ENCODE peak calls at places on chromosomes 7 and 10, in eight cellular contexts. G, J, M, K, H, L, R and F are unnamed samples.

GRCh38 chr10:23055424-23056191 is 39.8 kb upstream of the MSRB2 start:
- DNase-seq in G (no peak), J (no peak), M (no peak), K (no peak), H (no peak), L (no peak), R (no peak), F (no peak)

GRCh38 chr10:114492351-114493037 is 88.2 kb upstream of the AFAP1L2 start:
- DNase-seq in G (no peak), J (peak; percentile 69), M (no peak), K (no peak), H (no peak), L (peak; percentile 35), R (no peak), F (no peak)

GRCh38 chr7:100682991-100683658 is 9.6 kb downstream of the GNB2 start:
- DNase-seq in G (no peak), J (no peak), M (no peak), K (peak; percentile 57), H (no peak), L (no peak), R (no peak), F (no peak)

GRCh38 chr7:27202018-27202740 is 2.3 kb upstream of the HOXA13 start:
- DNase-seq in G (no peak), J (no peak), M (no peak), K (no peak), H (no peak), L (no peak), R (no peak), F (no peak)

GRCh38 chr10:72688208-72688651 is 3.7 kb upstream of the MCU start:
- DNase-seq in G (peak; percentile 96), J (peak; percentile 75), M (no peak), K (no peak), H (no peak), L (peak; percentile 91), R (no peak), F (no peak)

GRCh38 chr10:62323751-62324150 is 50.4 kb upstream of the ZNF365 start:
- DNase-seq in G (no peak), J (no peak), M (no peak), K (no peak), H (no peak), L (peak; percentile 5), R (no peak), F (no peak)

GRCh38 chr7:39825391-39825790 is 124.7 kb upstream of the CDK13 start:
- DNase-seq in G (no peak), J (no peak), M (no peak), K (no peak), H (no peak), L (no peak), R (no peak), F (no peak)

GRCh38 chr10:3886666-3887251 is 101.8 kb upstream of the KLF6 start:
- DNase-seq in G (peak; percentile 88), J (peak; percentile 93), M (no peak), K (no peak), H (no peak), L (peak; percentile 99), R (no peak), F (no peak)

GRCh38 chr7:31029674-31030073 is 22.4 kb upstream of the ADCYAP1R1 start:
- DNase-seq in G (no peak), J (no peak), M (no peak), K (no peak), H (no peak), L (no peak), R (no peak), F (no peak)

GRCh38 chr10:46096426-46096825 is 50.4 kb upstream of the MSMB start:
- DNase-seq in G (no peak), J (no peak), M (no peak), K (no peak), H (no peak), L (peak; percentile 26), R (no peak), F (no peak)

GRCh38 chr7:156928406-156928747 is 21.1 kb upstream of the NOM1 start:
- DNase-seq in G (no peak), J (no peak), M (no peak), K (no peak), H (no peak), L (no peak), R (no peak), F (no peak)

GRCh38 chr10:78007172-78007571 is 22.1 kb downstream of the POLR3A start:
- DNase-seq in G (no peak), J (no peak), M (no peak), K (no peak), H (no peak), L (no peak), R (no peak), F (no peak)

GRCh38 chr10:89271532-89271931 is 20.0 kb upstream of the LIPA start:
- DNase-seq in G (no peak), J (no peak), M (no peak), K (no peak), H (no peak), L (no peak), R (no peak), F (no peak)

GRCh38 chr10:113493195-113493594 is 59.7 kb upstream of the HABP2 start:
- DNase-seq in G (no peak), J (no peak), M (no peak), K (no peak), H (no peak), L (peak; percentile 9), R (no peak), F (no peak)

GRCh38 chr7:154770361-154770760 is 232.6 kb downstream of the PAXIP1 start:
- DNase-seq in G (no peak), J (no peak), M (no peak), K (no peak), H (no peak), L (no peak), R (no peak), F (no peak)

GRCh38 chr10:76111986-76112825 is 680.8 kb downstream of the LRMDA start:
- DNase-seq in G (no peak), J (no peak), M (no peak), K (no peak), H (no peak), L (no peak), R (no peak), F (no peak)

GRCh38 chr10:49183596-49184542 is 4.3 kb downstream of the TMEM273 start:
- DNase-seq in G (no peak), J (peak; percentile 74), M (no peak), K (no peak), H (no peak), L (no peak), R (no peak), F (no peak)

GRCh38 chr7:36310897-36311296 is 78.8 kb upstream of the ANLN start:
- DNase-seq in G (no peak), J (no peak), M (no peak), K (no peak), H (no peak), L (no peak), R (no peak), F (no peak)

GRCh38 chr10:9508616-9509015 is 1454.1 kb downstream of the GATA3 start:
- DNase-seq in G (no peak), J (no peak), M (no peak), K (no peak), H (no peak), L (no peak), R (no peak), F (no peak)

GRCh38 chr7:111630862-111631261 is 68.6 kb upstream of the IMMP2L start:
- DNase-seq in G (no peak), J (no peak), M (no peak), K (no peak), H (no peak), L (no peak), R (no peak), F (no peak)
- TF ChIP-seq CTCF in G (no peak), J (no peak), M (no peak), K (no peak), H (no peak), L (no peak), R (no peak), F (no peak)

GRCh38 chr10:96982149-96982930 is 150.2 kb downstream of the LCOR start:
- DNase-seq in G (no peak), J (no peak), M (no peak), K (no peak), H (no peak), L (no peak), R (no peak), F (no peak)
- TF ChIP-seq CTCF in G (no peak), J (no peak), M (no peak), K (no peak), H (no peak), L (no peak), R (no peak), F (no peak)

GRCh38 chr7:78019457-78020130 is 221.0 kb downstream of the PHTF2 start:
- DNase-seq in G (peak; percentile 90), J (peak; percentile 75), M (peak; percentile 72), K (peak; percentile 94), H (peak; percentile 73), L (peak; percentile 79), R (peak; percentile 23), F (peak; percentile 93)

GRCh38 chr7:78018541-78019456 is 220.2 kb downstream of the PHTF2 start:
- DNase-seq in G (peak; percentile 27), J (peak; percentile 33), M (peak; percentile 20), K (peak; percentile 67), H (no peak), L (peak; percentile 35), R (no peak), F (no peak)

GRCh38 chr7:78022165-78022564 is 223.6 kb downstream of the PHTF2 start:
- DNase-seq in G (no peak), J (no peak), M (no peak), K (no peak), H (no peak), L (no peak), R (no peak), F (no peak)

GRCh38 chr7:78020874-78021249 is 222.3 kb downstream of the PHTF2 start:
- DNase-seq in G (no peak), J (no peak), M (no peak), K (no peak), H (no peak), L (peak; percentile 6), R (no peak), F (no peak)

DNA sequence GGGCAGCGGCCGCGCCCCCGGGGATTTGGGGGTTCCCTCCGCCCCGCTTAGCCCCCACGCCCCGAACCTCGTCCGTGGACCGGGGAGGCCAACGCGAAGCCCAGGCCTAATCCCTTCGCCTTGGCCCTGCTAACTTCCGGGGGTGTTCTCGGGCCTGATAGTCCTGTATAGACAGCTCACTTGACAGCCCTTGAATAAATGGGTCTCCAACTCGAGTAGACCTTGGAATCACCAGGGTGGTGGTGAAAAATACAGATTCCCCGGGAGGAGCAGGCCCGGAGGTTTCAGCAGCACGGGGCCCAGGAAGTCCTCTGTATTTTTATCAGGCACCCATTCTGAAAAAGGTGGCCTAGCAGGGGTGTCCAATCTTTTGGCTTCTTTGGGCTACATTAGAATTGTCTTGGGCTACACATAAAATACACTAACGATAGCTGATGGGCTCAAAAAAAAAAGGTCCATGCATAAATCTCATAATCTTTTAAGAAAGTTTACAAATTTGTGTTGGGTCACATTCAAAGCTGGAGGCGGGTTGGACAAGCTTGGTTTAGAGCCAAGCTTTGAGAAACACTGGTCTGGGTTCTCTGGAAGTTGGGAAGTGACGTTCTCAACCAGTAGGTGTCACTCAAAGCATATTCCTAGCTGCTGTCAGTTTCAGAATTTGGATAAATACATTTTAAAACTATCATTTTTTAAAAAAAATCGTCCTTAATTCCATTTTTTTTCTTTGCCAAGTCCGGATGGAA is 221.7 kb downstream of the PHTF2 start:
- DNase-seq in G (peak; percentile 79), J (peak; percentile 80), M (peak; percentile 34), K (no peak), H (peak; percentile 48), L (peak; percentile 91), R (peak; percentile 45), F (no peak)
- TF ChIP-seq CTCF in G (peak; percentile 90), J (peak; percentile 57), M (peak; percentile 83), K (peak; percentile 64), H (peak; percentile 67), L (peak; percentile 63), R (peak; percentile 55), F (peak; percentile 91)

GRCh38 chr10:20271490-20271889 is 455.3 kb downstream of the PLXDC2 start:
- DNase-seq in G (no peak), J (no peak), M (no peak), K (no peak), H (no peak), L (no peak), R (no peak), F (no peak)
- TF ChIP-seq CTCF in G (no peak), J (no peak), M (no peak), K (no peak), H (no peak), L (no peak), R (no peak), F (no peak)